ENCODE peak calls at places on chromosomes 12 and 14, in seven cellular contexts. M is fibroblast of lung, O is H9, B is astrocyte, T is HepG2, E is GM23338, W is hepatocyte. H is an unnamed sample.
A peak's percentile ranks its signal among the peaks of the same experiment; 100 is the strongest.

GRCh38 chr12:7092229-7092985 is at the start of gene C1R:
- DNase-seq in M (peak; percentile 95), W (peak; percentile 84), T (peak; percentile 48), B (peak; percentile 82), E (peak; percentile 84), O (peak; percentile 71), H (no peak)

GRCh38 chr14:94775875-94776217 is 5.9 kb upstream of the GSC start:
- DNase-seq in M (no peak), O (no peak), T (no peak), W (no peak), E (no peak), B (peak; percentile 5), H (no peak)

GRCh38 chr14:103280278-103280917 is 53.6 kb upstream of the EIF5 start:
- DNase-seq in T (no peak), W (no peak), E (no peak), B (no peak), O (no peak), M (no peak), H (no peak)

GRCh38 chr12:22312336-22312735 is 22.2 kb downstream of the ST8SIA1 start:
- DNase-seq in B (peak; percentile 92), E (no peak), O (no peak), W (no peak), T (peak; percentile 5), M (peak; percentile 65), H (no peak)

GRCh38 chr12:11773889-11774677 is 124.6 kb downstream of the ETV6 start:
- DNase-seq in T (no peak), B (no peak), W (no peak), O (no peak), M (no peak), E (no peak), H (no peak)

GRCh38 chr14:54676822-54677708 is 110.1 kb downstream of the SAMD4A start:
- DNase-seq in T (no peak), B (peak; percentile 99), E (peak; percentile 92), W (peak; percentile 68), O (peak; percentile 73), M (peak; percentile 93), H (peak; percentile 87)

GRCh38 chr12:117827660-117828059 is 141.1 kb downstream of the KSR2 start:
- DNase-seq in M (no peak), T (no peak), W (no peak), B (no peak), E (no peak), O (no peak), H (no peak)

GRCh38 chr12:67716817-67717216 is 68.3 kb downstream of the DYRK2 start:
- DNase-seq in O (no peak), T (peak; percentile 27), W (no peak), B (peak; percentile 88), E (no peak), M (no peak), H (peak; percentile 96)

GRCh38 chr12:115433014-115433634 is 749.1 kb upstream of the TBX3 start:
- DNase-seq in O (peak; percentile 66), B (no peak), W (no peak), E (peak; percentile 54), T (peak; percentile 88), M (no peak), H (no peak)

GRCh38 chr12:131282292-131283080 is 328.8 kb downstream of the ADGRD1 start:
- DNase-seq in E (no peak), T (no peak), W (no peak), M (no peak), O (no peak), B (no peak), H (no peak)

GRCh38 chr12:100699209-100699608 is 95.4 kb upstream of the ANO4 start:
- DNase-seq in W (no peak), B (no peak), M (no peak), O (no peak), E (no peak), T (no peak), H (no peak)

GRCh38 chr14:33611405-33612183 is 339.3 kb downstream of the EGLN3 start:
- DNase-seq in M (peak; percentile 15), O (peak; percentile 28), T (no peak), W (no peak), B (peak; percentile 49), E (no peak), H (peak; percentile 40)

GRCh38 chr14:39266589-39266870 is 32.8 kb downstream of the MIA2 start:
- DNase-seq in O (no peak), W (peak; percentile 88), M (no peak), T (peak; percentile 96), E (no peak), B (no peak), H (peak; percentile 45)

GRCh38 chr14:105398044-105398725 is at the start of gene TEX22:
- DNase-seq in E (peak; percentile 91), T (peak; percentile 61), M (peak; percentile 75), W (peak; percentile 94), B (peak; percentile 45), O (peak; percentile 77), H (peak; percentile 48)

GRCh38 chr12:79690156-79690605 is 583 bp downstream of the PAWR start:
- DNase-seq in W (no peak), T (peak; percentile 14), B (no peak), E (peak; percentile 55), M (no peak), O (no peak), H (no peak)

GRCh38 chr12:69170293-69170692 is 69.1 kb upstream of the CPSF6 start:
- DNase-seq in B (no peak), O (no peak), M (no peak), E (no peak), T (no peak), W (no peak), H (no peak)

GRCh38 chr12:108187831-108188230 is 58.7 kb downstream of the WSCD2 start:
- DNase-seq in B (no peak), M (no peak), E (no peak), W (no peak), T (no peak), O (no peak), H (no peak)

GRCh38 chr12:89935850-89936249 is 227.2 kb upstream of the ATP2B1 start:
- DNase-seq in W (no peak), B (no peak), E (no peak), O (no peak), T (no peak), M (no peak), H (no peak)

GRCh38 chr14:91229743-91230200 is 14.7 kb downstream of the GPR68 start:
- DNase-seq in O (no peak), T (no peak), B (peak; percentile 93), W (no peak), M (no peak), E (no peak), H (no peak)

GRCh38 chr12:79329933-79330332 is 360.8 kb downstream of the PAWR start:
- DNase-seq in M (no peak), W (no peak), E (no peak), T (no peak), O (no peak), B (peak; percentile 40), H (no peak)

GRCh38 chr12:47120736-47121135 is 41.0 kb upstream of the AMIGO2 start:
- DNase-seq in M (no peak), T (no peak), O (no peak), E (no peak), W (no peak), B (no peak), H (no peak)

GRCh38 chr12:88594780-88595179 is 14.5 kb upstream of the KITLG start:
- DNase-seq in E (no peak), O (no peak), M (no peak), B (no peak), W (no peak), T (no peak), H (no peak)

GRCh38 chr14:87522575-87522974 is 470.4 kb downstream of the GALC start:
- DNase-seq in E (peak; percentile 72), W (peak; percentile 22), T (no peak), O (peak; percentile 80), B (no peak), M (no peak), H (no peak)

GRCh38 chr12:104220931-104221330 is 5.4 kb downstream of the TXNRD1 start:
- DNase-seq in B (no peak), M (no peak), O (no peak), T (no peak), E (no peak), W (no peak), H (no peak)

GRCh38 chr12:14567311-14568195 is at the start of gene PLBD1:
- DNase-seq in B (peak; percentile 10), M (peak; percentile 50), T (no peak), W (peak; percentile 67), E (peak; percentile 88), O (peak; percentile 85), H (peak; percentile 40)

GRCh38 chr12:53062011-53062961 is 12.4 kb downstream of the TNS2 start:
- DNase-seq in E (no peak), B (no peak), T (no peak), W (no peak), M (no peak), O (no peak), H (no peak)

GRCh38 chr12:54372113-54372806 is 8.0 kb upstream of the GPR84 start:
- DNase-seq in B (no peak), W (no peak), T (no peak), M (no peak), O (no peak), E (no peak), H (no peak)

DNA sequence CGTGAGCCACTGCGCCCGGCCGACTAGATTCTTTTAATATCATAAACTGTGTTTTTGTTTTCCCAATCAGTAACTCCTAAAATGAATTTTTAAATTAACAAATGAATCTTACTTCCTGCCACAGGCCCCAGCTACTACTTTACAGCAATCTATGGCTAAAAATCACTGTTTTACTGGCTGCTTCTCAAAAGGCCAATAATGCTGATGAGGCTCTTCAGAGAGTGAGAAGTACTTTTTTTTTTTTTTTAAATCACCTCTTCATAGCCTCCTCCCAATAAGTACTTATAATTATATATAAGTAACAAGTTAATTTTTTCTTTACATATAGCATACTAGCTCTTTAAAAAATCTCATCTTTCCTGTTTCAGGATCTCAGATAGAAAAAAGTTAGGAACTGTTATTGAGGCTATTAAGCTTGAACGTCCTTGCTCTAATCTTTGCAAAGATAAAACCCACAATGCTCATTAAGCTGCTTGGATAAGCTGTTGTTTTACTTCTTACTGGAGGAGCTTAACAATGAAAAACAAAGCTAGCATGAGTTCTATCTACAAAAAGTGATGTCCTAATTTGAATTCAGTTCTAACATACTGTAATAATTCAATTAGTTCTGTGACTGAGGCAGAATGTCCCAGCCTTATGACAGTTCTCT is 12.8 kb upstream of the WDR20 start:
- DNase-seq in M (no peak), B (no peak), O (no peak), W (no peak), T (no peak), E (no peak), H (no peak)
- H2AFZ ChIP-seq in M (no peak overlapping the region), B (no peak overlapping the region), O (no peak overlapping the region), W (no peak overlapping the region), T (no peak overlapping the region), E (no peak overlapping the region), H (no peak overlapping the region)

GRCh38 chr14:74963178-74963704 is 7.8 kb upstream of the PGF start:
- DNase-seq in O (no peak), T (no peak), W (no peak), E (no peak), M (no peak), B (no peak), H (no peak)
- TF ChIP-seq CTCF in O (no peak), T (no peak), W (no peak), E (no peak), M (no peak), B (no peak), H (no peak)

GRCh38 chr14:96077983-96078686 is 39.0 kb downstream of the C14orf132 start:
- DNase-seq in E (no peak), W (no peak), O (no peak), B (no peak), M (no peak), T (no peak), H (no peak)
- H2AFZ ChIP-seq in E (no peak overlapping the region), W (no peak overlapping the region), O (no peak overlapping the region), B (no peak overlapping the region), M (no peak overlapping the region), T (no peak overlapping the region), H (no peak overlapping the region)

GRCh38 chr12:15979096-15980091 is 68.3 kb downstream of the DERA start:
- DNase-seq in M (peak; percentile 81), B (peak; percentile 98), O (peak; percentile 70), T (peak; percentile 38), W (peak; percentile 52), E (peak; percentile 67), H (peak; percentile 50)
- TF ChIP-seq CTCF in M (peak; percentile 48), B (peak; percentile 57), O (peak; percentile 81), T (peak; percentile 52), W (peak; percentile 36), E (peak; percentile 67), H (peak; percentile 66)

H was measured in PC-9.